ENCODE peak calls at places on chromosomes 2 and 18, in four cellular contexts. One of them, this sample, is unnamed.

GRCh38 chr18:77132369-77133050 is at the start of gene MBP:
- DNase-seq in K562: no peak
- DNase-seq in HepG2: no peak
- DNase-seq in Panc1: no peak
- DNase-seq in this sample: no peak

GRCh38 chr2:68391099-68391498 is 26.0 kb downstream of the PLEK start:
- DNase-seq in K562: no peak
- DNase-seq in HepG2: no peak
- DNase-seq in Panc1: no peak
- DNase-seq in this sample: no peak

GRCh38 chr18:31407649-31408048 is 31.1 kb downstream of the DSG4 start:
- DNase-seq in K562: no peak
- DNase-seq in HepG2: no peak
- DNase-seq in Panc1: no peak
- DNase-seq in this sample: no peak

GRCh38 chr2:161352718-161353117 is 44.5 kb downstream of the PSMD14 start:
- DNase-seq in K562: no peak
- DNase-seq in HepG2: no peak
- DNase-seq in Panc1: no peak
- DNase-seq in this sample: no peak

GRCh38 chr2:219459460-219460311 is 25.0 kb downstream of the SPEG start:
- DNase-seq in K562: peak; percentile 83
- DNase-seq in HepG2: peak; percentile 58
- DNase-seq in Panc1: peak; percentile 59
- DNase-seq in this sample: no peak

GRCh38 chr2:169523681-169524080 is 14.2 kb downstream of the KLHL41 start:
- DNase-seq in K562: no peak
- DNase-seq in HepG2: peak; percentile 23
- DNase-seq in Panc1: no peak
- DNase-seq in this sample: no peak

GRCh38 chr2:241796610-241797138 is 12.3 kb upstream of the NEU4 start:
- DNase-seq in K562: no peak
- DNase-seq in HepG2: no peak
- DNase-seq in Panc1: no peak
- DNase-seq in this sample: no peak

GRCh38 chr2:129806317-129806716 is 173.1 kb upstream of the RAB6C start:
- DNase-seq in K562: no peak
- DNase-seq in HepG2: no peak
- DNase-seq in Panc1: no peak
- DNase-seq in this sample: no peak

GRCh38 chr2:126467367-126468054 is 188.4 kb upstream of the GYPC start:
- DNase-seq in K562: no peak
- DNase-seq in HepG2: no peak
- DNase-seq in Panc1: no peak
- DNase-seq in this sample: no peak

GRCh38 chr2:28269019-28269784 is 123.5 kb upstream of the FOSL2 start:
- DNase-seq in K562: peak; percentile 79
- DNase-seq in HepG2: peak; percentile 49
- DNase-seq in Panc1: no peak
- DNase-seq in this sample: peak; percentile 32

GRCh38 chr2:196277002-196277401 is 105.6 kb upstream of the STK17B start:
- DNase-seq in K562: peak; percentile 29
- DNase-seq in HepG2: no peak
- DNase-seq in Panc1: no peak
- DNase-seq in this sample: no peak

GRCh38 chr2:169891593-169892298 is 64.5 kb downstream of the UBR3 start:
- DNase-seq in K562: peak; percentile 36
- DNase-seq in HepG2: peak; percentile 39
- DNase-seq in Panc1: no peak
- DNase-seq in this sample: no peak

GRCh38 chr2:128661289-128661688 is 342.6 kb upstream of the HS6ST1 start:
- DNase-seq in K562: no peak
- DNase-seq in HepG2: no peak
- DNase-seq in Panc1: no peak
- DNase-seq in this sample: no peak

GRCh38 chr2:74399785-74400184 is 19.7 kb upstream of the DCTN1 start:
- DNase-seq in K562: peak; percentile 65
- DNase-seq in HepG2: peak; percentile 41
- DNase-seq in Panc1: no peak
- DNase-seq in this sample: peak; percentile 51

GRCh38 chr2:9287400-9288059 is 80.9 kb downstream of the ASAP2 start:
- DNase-seq in K562: no peak
- DNase-seq in HepG2: peak; percentile 62
- DNase-seq in Panc1: peak; percentile 98
- DNase-seq in this sample: peak; percentile 97

GRCh38 chr2:221465776-221466175 is 106.3 kb downstream of the EPHA4 start:
- DNase-seq in K562: peak; percentile 2
- DNase-seq in HepG2: no peak
- DNase-seq in Panc1: no peak
- DNase-seq in this sample: no peak

GRCh38 chr2:229815858-229816257 is 101.5 kb upstream of the DNER start:
- DNase-seq in K562: no peak
- DNase-seq in HepG2: no peak
- DNase-seq in Panc1: no peak
- DNase-seq in this sample: peak; percentile 3

GRCh38 chr18:12278765-12279682 is 24.9 kb downstream of the CIDEA start:
- DNase-seq in K562: no peak
- DNase-seq in HepG2: peak; percentile 74
- DNase-seq in Panc1: no peak
- DNase-seq in this sample: no peak

GRCh38 chr2:181152221-181152620 is 171.8 kb downstream of the UBE2E3 start:
- DNase-seq in K562: no peak
- DNase-seq in HepG2: no peak
- DNase-seq in Panc1: no peak
- DNase-seq in this sample: no peak

GRCh38 chr18:59837586-59837985 is 62.2 kb upstream of the PMAIP1 start:
- DNase-seq in K562: peak; percentile 68
- DNase-seq in HepG2: peak; percentile 52
- DNase-seq in Panc1: peak; percentile 81
- DNase-seq in this sample: peak; percentile 80

GRCh38 chr2:6139916-6140315 is 447.7 kb downstream of the SOX11 start:
- DNase-seq in K562: no peak
- DNase-seq in HepG2: peak; percentile 6
- DNase-seq in Panc1: no peak
- DNase-seq in this sample: no peak

GRCh38 chr2:95389256-95390119 is 13.0 kb upstream of the FAHD2A start:
- DNase-seq in K562: peak; percentile 72
- DNase-seq in HepG2: no peak
- DNase-seq in Panc1: peak; percentile 28
- DNase-seq in this sample: peak; percentile 18

GRCh38 chr2:224369028-224369632 is 32.8 kb downstream of the FAM124B start:
- DNase-seq in K562: peak; percentile 59
- DNase-seq in HepG2: peak; percentile 45
- DNase-seq in Panc1: no peak
- DNase-seq in this sample: peak; percentile 37

GRCh38 chr2:10584843-10585475 is 104.8 kb downstream of the NOL10 start:
- DNase-seq in K562: no peak
- DNase-seq in HepG2: peak; percentile 58
- DNase-seq in Panc1: no peak
- DNase-seq in this sample: no peak

GRCh38 chr2:10770956-10771750 is 41.4 kb downstream of the PDIA6 start:
- DNase-seq in K562: no peak
- DNase-seq in HepG2: no peak
- DNase-seq in Panc1: no peak
- DNase-seq in this sample: no peak

GRCh38 chr18:59150236-59150635 is 10.6 kb downstream of the SEC11C start:
- DNase-seq in K562: no peak
- DNase-seq in HepG2: no peak
- DNase-seq in Panc1: no peak
- DNase-seq in this sample: no peak

GRCh38 chr2:238160206-238161129 is 1.7 kb downstream of the ERFE start:
- DNase-seq in K562: peak; percentile 51
- DNase-seq in HepG2: peak; percentile 31
- DNase-seq in Panc1: no peak
- DNase-seq in this sample: no peak

GRCh38 chr18:53850918-53851317 is 373.6 kb downstream of the MBD2 start:
- DNase-seq in K562: no peak
- DNase-seq in HepG2: no peak
- DNase-seq in Panc1: no peak
- DNase-seq in this sample: no peak

GRCh38 chr2:98769784-98770183 is 38.9 kb upstream of the MGAT4A start:
- DNase-seq in K562: no peak
- DNase-seq in HepG2: peak; percentile 40
- DNase-seq in Panc1: no peak
- DNase-seq in this sample: no peak

GRCh38 chr18:69636529-69637301 is 236.0 kb downstream of the DOK6 start:
- DNase-seq in K562: no peak
- DNase-seq in HepG2: peak; percentile 6
- DNase-seq in Panc1: no peak
- DNase-seq in this sample: no peak

GRCh38 chr2:109560265-109560664 is 53.5 kb downstream of the SEPTIN10 start:
- DNase-seq in K562: no peak
- DNase-seq in HepG2: no peak
- DNase-seq in Panc1: no peak
- DNase-seq in this sample: no peak

GRCh38 chr2:1136071-1136470 is 185.4 kb downstream of the SNTG2 start:
- DNase-seq in K562: peak; percentile 4
- DNase-seq in HepG2: no peak
- DNase-seq in Panc1: no peak
- DNase-seq in this sample: no peak

GRCh38 chr2:40964509-40964908 is 512.6 kb upstream of the SLC8A1 start:
- DNase-seq in K562: no peak
- DNase-seq in HepG2: no peak
- DNase-seq in Panc1: no peak
- DNase-seq in this sample: no peak

GRCh38 chr2:71423817-71424420 is 29.4 kb upstream of the DYSF start:
- DNase-seq in K562: no peak
- DNase-seq in HepG2: no peak
- DNase-seq in Panc1: no peak
- DNase-seq in this sample: no peak

GRCh38 chr2:107585851-107586250 is 240.8 kb upstream of the RGPD4 start:
- DNase-seq in K562: no peak
- DNase-seq in HepG2: no peak
- DNase-seq in Panc1: no peak
- DNase-seq in this sample: no peak

GRCh38 chr18:22694954-22695353 is 238.2 kb upstream of the RBBP8 start:
- DNase-seq in K562: peak; percentile 53
- DNase-seq in HepG2: no peak
- DNase-seq in Panc1: no peak
- DNase-seq in this sample: peak; percentile 63

GRCh38 chr2:238100821-238101771 is 956 bp downstream of the ESPNL start:
- DNase-seq in K562: no peak
- DNase-seq in HepG2: no peak
- DNase-seq in Panc1: no peak
- DNase-seq in this sample: no peak

GRCh38 chr2:185145316-185146121 is 547.2 kb downstream of the ZNF804A start:
- DNase-seq in K562: no peak
- DNase-seq in HepG2: peak; percentile 10
- DNase-seq in Panc1: no peak
- DNase-seq in this sample: no peak
- TF ChIP-seq TCF7L2 in K562: no peak
- TF ChIP-seq TCF7L2 in HepG2: no peak
- TF ChIP-seq TCF7L2 in Panc1: no peak
- TF ChIP-seq TCF7L2 in this sample: no peak

GRCh38 chr2:240502059-240502429 is 55.7 kb downstream of the ANKMY1 start:
- DNase-seq in K562: no peak
- DNase-seq in HepG2: no peak
- DNase-seq in Panc1: no peak
- DNase-seq in this sample: no peak

GRCh38 chr2:240503375-240503774 is 54.4 kb downstream of the ANKMY1 start:
- DNase-seq in K562: no peak
- DNase-seq in HepG2: no peak
- DNase-seq in Panc1: no peak
- DNase-seq in this sample: no peak

GRCh38 chr2:240500561-240501423 is 57.0 kb downstream of the ANKMY1 start:
- DNase-seq in K562: no peak
- DNase-seq in HepG2: no peak
- DNase-seq in Panc1: no peak
- DNase-seq in this sample: no peak

GRCh38 chr2:240502430-240503121 is 55.2 kb downstream of the ANKMY1 start:
- DNase-seq in K562: no peak
- DNase-seq in HepG2: no peak
- DNase-seq in Panc1: no peak
- DNase-seq in this sample: no peak

GRCh38 chr2:240501531-240501991 is 56.2 kb downstream of the ANKMY1 start:
- DNase-seq in K562: no peak
- DNase-seq in HepG2: no peak
- DNase-seq in Panc1: no peak
- DNase-seq in this sample: no peak
- TF ChIP-seq TCF7L2 in K562: no peak
- TF ChIP-seq TCF7L2 in HepG2: no peak
- TF ChIP-seq TCF7L2 in Panc1: no peak
- TF ChIP-seq TCF7L2 in this sample: no peak

DNA sequence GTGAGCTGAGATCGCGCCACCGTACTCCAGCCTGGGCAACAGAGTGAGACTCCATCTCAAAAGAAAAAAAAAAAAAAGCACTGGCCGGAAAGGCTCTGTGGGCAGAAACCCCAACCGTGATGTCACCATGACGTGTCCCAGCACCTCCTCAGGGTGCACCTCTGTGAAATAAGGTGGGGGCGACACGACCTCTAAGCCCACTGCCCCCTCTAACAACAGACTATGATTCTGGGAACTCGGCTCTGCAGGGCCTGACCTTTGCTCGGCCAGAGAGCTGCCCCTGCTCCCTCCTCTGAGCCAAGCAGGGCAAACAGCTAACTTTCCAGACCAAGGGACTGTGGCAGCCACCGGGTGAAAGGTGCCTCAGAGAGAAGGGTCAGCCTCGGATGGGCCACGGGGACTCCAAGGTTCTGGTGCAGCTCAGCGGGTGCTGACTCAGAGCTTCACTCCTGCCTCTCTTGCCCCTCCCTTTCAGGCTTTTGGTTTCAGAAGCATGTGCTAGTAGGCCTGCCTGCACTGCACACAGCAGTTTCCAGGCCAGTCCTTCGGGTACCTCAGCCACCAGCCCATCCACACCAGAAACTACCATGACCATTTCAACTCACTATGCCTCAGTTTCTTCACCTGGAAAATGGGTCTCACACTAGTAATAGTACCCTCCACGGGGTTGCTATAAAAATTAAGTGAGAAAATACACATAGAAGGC is 8.0 kb downstream of the TMBIM1 start:
- DNase-seq in K562: peak; percentile 77
- DNase-seq in HepG2: no peak
- DNase-seq in Panc1: no peak
- DNase-seq in this sample: no peak
- TF ChIP-seq TCF7L2 in K562: no peak
- TF ChIP-seq TCF7L2 in HepG2: no peak
- TF ChIP-seq TCF7L2 in Panc1: no peak
- TF ChIP-seq TCF7L2 in this sample: no peak

GRCh38 chr18:57802166-57802868 is 798 bp downstream of the ATP8B1 start:
- DNase-seq in K562: no peak
- DNase-seq in HepG2: no peak
- DNase-seq in Panc1: no peak
- DNase-seq in this sample: no peak

GRCh38 chr18:57801379-57802165 is 1.5 kb downstream of the ATP8B1 start:
- DNase-seq in K562: no peak
- DNase-seq in HepG2: no peak
- DNase-seq in Panc1: no peak
- DNase-seq in this sample: no peak

GRCh38 chr18:57802869-57803118 is 321 bp downstream of the ATP8B1 start:
- DNase-seq in K562: no peak
- DNase-seq in HepG2: no peak
- DNase-seq in Panc1: no peak
- DNase-seq in this sample: no peak

GRCh38 chr18:57805117-57805516 is 2.0 kb upstream of the ATP8B1 start:
- DNase-seq in K562: no peak
- DNase-seq in HepG2: no peak
- DNase-seq in Panc1: no peak
- DNase-seq in this sample: no peak

GRCh38 chr18:57803119-57803969 is at the start of gene ATP8B1:
- DNase-seq in K562: peak; percentile 11
- DNase-seq in HepG2: no peak
- DNase-seq in Panc1: no peak
- DNase-seq in this sample: peak; percentile 78
- TF ChIP-seq TCF7L2 in K562: no peak
- TF ChIP-seq TCF7L2 in HepG2: no peak
- TF ChIP-seq TCF7L2 in Panc1: no peak
- TF ChIP-seq TCF7L2 in this sample: no peak

This sample was measured in HCT116.